ENCODE peak calls at places on chromosomes 12 and 14, in five cellular contexts. H, W, O, G and J are unnamed samples.

GRCh38 chr12:47270782-47271664 is 191.3 kb upstream of the AMIGO2 start:
- DNase-seq in W (no peak), O (no peak), H (no peak), G (no peak), J (no peak)

GRCh38 chr14:100860556-100861187 is 34.8 kb downstream of the MEG3 start:
- DNase-seq in W (peak; percentile 66), G (no peak), H (no peak), O (no peak), J (peak; percentile 89)

GRCh38 chr12:123076604-123077297 is 74.1 kb downstream of the PITPNM2 start:
- DNase-seq in H (no peak), O (no peak), G (no peak), W (no peak), J (no peak)

GRCh38 chr12:81080431-81080983 is 2.6 kb downstream of the ACSS3 start:
- DNase-seq in W (no peak), G (no peak), O (no peak), H (no peak), J (no peak)

GRCh38 chr12:75977952-75978671 is 53.5 kb downstream of the PHLDA1 start:
- DNase-seq in W (no peak), H (peak; percentile 99), O (peak; percentile 66), G (peak; percentile 31), J (no peak)

GRCh38 chr14:75147423-75148071 is 20.7 kb upstream of the NEK9 start:
- DNase-seq in W (peak; percentile 80), O (peak; percentile 22), G (peak; percentile 72), H (no peak), J (no peak)

GRCh38 chr14:90574640-90575131 is 177.9 kb downstream of the CALM1 start:
- DNase-seq in W (peak; percentile 29), G (peak; percentile 29), H (no peak), O (no peak), J (peak; percentile 60)

GRCh38 chr14:69354383-69355154 is 43.5 kb downstream of the ERH start:
- DNase-seq in H (no peak), G (no peak), O (peak; percentile 63), W (peak; percentile 88), J (no peak)

GRCh38 chr14:95741051-95741490 is 27.1 kb upstream of the TCL1A start:
- DNase-seq in G (no peak), O (no peak), W (no peak), H (no peak), J (no peak)

GRCh38 chr12:130401703-130402102 is 64.0 kb downstream of the PIWIL1 start:
- DNase-seq in G (no peak), W (no peak), O (peak; percentile 22), H (no peak), J (no peak)
- TF ChIP-seq CTCF in G (no peak), W (no peak), O (peak; percentile 60), H (no peak), J (peak; percentile 66)

GRCh38 chr12:63752283-63752682 is 27.4 kb upstream of the RXYLT1 start:
- DNase-seq in H (no peak), G (no peak), W (no peak), O (peak; percentile 33), J (no peak)

DNA sequence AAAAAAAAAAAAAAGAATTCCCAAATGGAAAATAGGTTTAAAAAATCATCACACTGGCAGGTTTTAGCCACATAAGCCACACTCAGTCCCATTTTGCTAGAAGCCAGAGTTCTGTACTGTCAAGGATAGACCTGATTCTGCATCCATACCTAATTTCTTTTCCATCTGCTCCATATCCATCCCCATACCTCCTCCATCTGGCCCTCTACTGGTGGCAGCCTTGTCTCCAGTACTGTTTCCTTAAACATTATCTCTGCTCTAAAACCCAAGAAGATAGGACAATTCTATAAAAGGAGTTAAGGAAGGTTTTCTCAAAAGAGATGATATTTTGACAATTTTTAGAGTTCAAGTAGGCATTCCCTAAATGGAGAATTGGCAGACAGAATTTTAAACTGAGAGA is 26.0 kb upstream of the RXYLT1 start:
- DNase-seq in W (no peak), G (no peak), H (no peak), O (no peak), J (no peak)
- TF ChIP-seq CTCF in W (no peak), G (no peak), H (peak; percentile 36), O (peak; percentile 12), J (peak; percentile 46)

GRCh38 chr14:24713404-24713803 is 79.4 kb upstream of the GZMB start:
- DNase-seq in H (no peak), O (no peak), W (no peak), G (no peak), J (no peak)
- TF ChIP-seq CTCF in H (no peak), O (no peak), W (no peak), G (no peak), J (no peak)

GRCh38 chr14:93115920-93116675 is at the start of gene ITPK1:
- DNase-seq in H (no peak), G (peak; percentile 42), O (peak; percentile 65), W (peak; percentile 94), J (no peak)
- TF ChIP-seq CTCF in H (no peak), G (peak; percentile 29), O (peak; percentile 40), W (peak; percentile 53), J (peak; percentile 72)

GRCh38 chr14:104172880-104173279 is 34.5 kb downstream of the KIF26A start:
- DNase-seq in O (no peak), H (no peak), W (no peak), G (no peak), J (no peak)

GRCh38 chr14:104172349-104172748 is 34.0 kb downstream of the KIF26A start:
- DNase-seq in H (no peak), O (no peak), W (no peak), G (no peak), J (no peak)

GRCh38 chr14:104169765-104170113 is 31.4 kb downstream of the KIF26A start:
- DNase-seq in G (no peak), W (no peak), H (no peak), O (no peak), J (no peak)

GRCh38 chr14:104171948-104172347 is 33.6 kb downstream of the KIF26A start:
- DNase-seq in O (no peak), W (no peak), H (no peak), G (peak; percentile 74), J (no peak)

GRCh38 chr14:104171029-104171697 is 32.8 kb downstream of the KIF26A start:
- DNase-seq in G (no peak), O (no peak), H (no peak), W (no peak), J (no peak)
- TF ChIP-seq CTCF in G (no peak), O (no peak), H (no peak), W (no peak), J (no peak)